ENCODE peak calls at places on chromosomes 1 and 21, in seven cellular contexts. P is GM23338, J is neural progenitor cell, F is PC-3, D is GM23248, O is MM.1S, T is HCT116. U is an unnamed sample.

GRCh38 chr1:245810181-245810727 is 655.5 kb downstream of the KIF26B start:
- DNase-seq in P (no peak), J (no peak), F (peak), D (no peak), O (no peak), T (no peak), U (no peak)

GRCh38 chr1:76040327-76040868 is 34.1 kb upstream of the ST6GALNAC3 start:
- DNase-seq in P (peak), J (peak), F (no peak), D (no peak), O (no peak), T (no peak), U (peak)

GRCh38 chr1:235746245-235746644 is 96.7 kb upstream of the GNG4 start:
- DNase-seq in P (no peak), J (no peak), F (no peak), D (no peak), O (no peak), T (no peak), U (no peak)

GRCh38 chr1:84956097-84956496 is 40.8 kb downstream of the MCOLN2 start:
- DNase-seq in P (peak), J (no peak), F (no peak), D (no peak), O (no peak), T (no peak), U (no peak)

GRCh38 chr21:26715878-26716506 is 129.2 kb downstream of the ADAMTS1 start:
- DNase-seq in P (peak), J (peak), F (peak), D (peak), O (peak), T (no peak), U (peak)

GRCh38 chr1:168945870-168946269 is 160.6 kb upstream of the ATP1B1 start:
- DNase-seq in P (no peak), J (no peak), F (no peak), D (no peak), O (no peak), T (no peak), U (peak)

GRCh38 chr1:192831706-192832355 is 23.0 kb downstream of the RGS2 start:
- DNase-seq in P (no peak), J (no peak), F (peak), D (peak), O (no peak), T (no peak), U (no peak)

GRCh38 chr1:245277276-245277675 is 122.5 kb downstream of the KIF26B start:
- DNase-seq in P (peak), J (peak), F (peak), D (peak), O (no peak), T (no peak), U (no peak)

GRCh38 chr1:53396563-53397268 is 62.5 kb upstream of the DMRTB1 start:
- DNase-seq in P (no peak), J (peak), F (no peak), D (no peak), O (no peak), T (no peak), U (no peak)

GRCh38 chr1:158020877-158021630 is 27.6 kb downstream of the KIRREL1 start:
- DNase-seq in P (no peak), J (no peak), F (no peak), D (peak), O (no peak), T (no peak), U (no peak)

GRCh38 chr1:28343405-28343804 is 14.6 kb downstream of the MED18 start:
- DNase-seq in P (no peak), J (no peak), F (peak), D (peak), O (no peak), T (no peak), U (no peak)

GRCh38 chr1:107138166-107138565 is 2.7 kb upstream of the NTNG1 start:
- DNase-seq in P (no peak), J (no peak), F (peak), D (peak), O (no peak), T (no peak), U (no peak)

GRCh38 chr1:150487763-150488115 is 520 bp downstream of the TARS2 start:
- DNase-seq in P (peak), J (peak), F (no peak), D (no peak), O (no peak), T (no peak), U (no peak)

GRCh38 chr1:166090244-166090643 is 76.6 kb downstream of the FAM78B start:
- DNase-seq in P (peak), J (no peak), F (no peak), D (no peak), O (no peak), T (no peak), U (no peak)

GRCh38 chr1:185895208-185895900 is 161.2 kb downstream of the HMCN1 start:
- DNase-seq in P (no peak), J (no peak), F (no peak), D (peak), O (no peak), T (no peak), U (no peak)

GRCh38 chr1:19735419-19736127 is 64.1 kb downstream of the TMCO4 start:
- DNase-seq in P (no peak), J (no peak), F (peak), D (peak), O (no peak), T (no peak), U (no peak)

GRCh38 chr1:53619811-53620619 is 118.9 kb downstream of the GLIS1 start:
- DNase-seq in P (no peak), J (no peak), F (peak), D (peak), O (no peak), T (no peak), U (no peak)

GRCh38 chr1:212873518-212873917 is 15.4 kb downstream of the FLVCR1 start:
- DNase-seq in P (no peak), J (no peak), F (no peak), D (no peak), O (no peak), T (no peak), U (no peak)

GRCh38 chr1:46218443-46218842 is 15.3 kb downstream of the LURAP1 start:
- DNase-seq in P (no peak), J (no peak), F (no peak), D (no peak), O (no peak), T (no peak), U (no peak)

GRCh38 chr1:194419721-194420120 is 1233.3 kb upstream of the B3GALT2 start:
- DNase-seq in P (peak), J (no peak), F (no peak), D (no peak), O (no peak), T (no peak), U (no peak)

GRCh38 chr1:46408356-46409062 is 14.4 kb downstream of the FAAH start:
- DNase-seq in P (no peak), J (no peak), F (no peak), D (peak), O (no peak), T (no peak), U (no peak)

GRCh38 chr1:205319081-205320018 is 2.2 kb downstream of the NUAK2 start:
- DNase-seq in P (no peak), J (no peak), F (peak), D (peak), O (peak), T (no peak), U (peak)

GRCh38 chr1:200899954-200900867 is 5.5 kb downstream of the INAVA start:
- DNase-seq in P (no peak), J (no peak), F (no peak), D (no peak), O (no peak), T (no peak), U (no peak)

GRCh38 chr1:224894915-224895314 is 34.6 kb upstream of the DNAH14 start:
- DNase-seq in P (peak), J (peak), F (peak), D (peak), O (no peak), T (peak), U (peak)
- TF ChIP-seq EZH2phosphoT487 in P (no peak), J (no peak), F (no peak), D (no peak), O (no peak), T (no peak), U (no peak)

GRCh38 chr1:92784051-92784638 is 763 bp downstream of the EVI5 start:
- DNase-seq in P (peak), J (peak), F (peak), D (peak), O (peak), T (no peak), U (peak)

GRCh38 chr1:92790081-92790480 is 5.2 kb upstream of the EVI5 start:
- DNase-seq in P (no peak), J (no peak), F (no peak), D (no peak), O (no peak), T (no peak), U (no peak)

GRCh38 chr1:92786298-92786901 is 1.5 kb upstream of the EVI5 start:
- DNase-seq in P (no peak), J (no peak), F (no peak), D (no peak), O (no peak), T (no peak), U (no peak)

GRCh38 chr1:92790867-92791266 is 6.0 kb upstream of the EVI5 start:
- DNase-seq in P (no peak), J (no peak), F (no peak), D (no peak), O (no peak), T (no peak), U (no peak)

DNA sequence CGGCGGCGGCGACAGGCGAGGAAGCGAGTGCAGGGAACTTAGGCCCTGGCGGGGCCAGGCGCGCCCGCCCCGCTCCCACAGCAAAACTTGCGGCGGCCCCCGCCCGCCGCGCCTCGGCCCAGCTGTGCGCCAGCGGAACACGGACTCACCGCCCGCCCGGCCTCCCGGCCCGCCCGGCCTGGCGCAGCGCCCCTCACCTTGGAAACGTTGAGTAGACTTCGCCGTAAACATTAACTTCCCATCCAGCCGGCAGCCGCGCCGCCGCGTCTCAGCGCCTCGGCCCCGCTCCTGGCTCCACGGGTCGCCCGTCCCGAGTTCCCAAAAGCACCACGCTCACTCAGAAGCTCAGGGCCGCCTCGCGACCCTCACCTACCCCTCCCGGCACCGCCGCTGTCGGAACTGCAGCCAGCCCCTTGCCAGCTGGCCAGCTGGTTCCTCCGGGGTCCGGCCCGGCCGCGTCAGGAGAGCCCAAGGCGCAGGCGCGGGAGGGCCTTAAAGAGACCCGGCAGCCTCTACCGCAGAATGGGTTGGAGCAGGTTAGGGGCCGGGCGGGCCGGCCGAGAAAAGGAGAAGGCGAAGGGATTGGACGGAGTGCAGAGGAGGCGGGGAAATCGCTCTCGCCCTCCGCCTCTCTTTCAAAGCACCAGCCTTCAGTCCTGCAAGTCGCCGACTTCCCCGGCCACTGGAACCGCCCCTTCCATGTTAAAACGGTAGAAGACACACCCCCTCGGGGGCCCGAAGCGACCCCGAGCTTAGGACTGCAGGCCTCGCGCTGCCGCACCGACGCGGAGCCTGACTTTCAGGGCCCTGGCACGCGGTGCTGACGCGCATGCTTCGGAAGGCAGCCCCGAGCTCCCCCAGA is at the start of gene EVI5:
- DNase-seq in P (peak), J (peak), F (peak), D (peak), O (peak), T (peak), U (peak)
- TF ChIP-seq EZH2 in P (no peak), J (peak), F (no peak), D (no peak), O (no peak), T (no peak), U (no peak)

GRCh38 chr1:223437151-223437550 is 43.9 kb downstream of the CCDC185 start:
- DNase-seq in P (no peak), J (no peak), F (no peak), D (no peak), O (no peak), T (no peak), U (no peak)
- TF ChIP-seq EZH2phosphoT487 in P (no peak), J (no peak), F (no peak), D (no peak), O (no peak), T (no peak), U (no peak)

GRCh38 chr1:31764307-31765040 is at the start of gene ADGRB2:
- DNase-seq in P (peak), J (peak), F (peak), D (peak), O (peak), T (no peak), U (peak)

GRCh38 chr1:31762726-31763670 is 1.1 kb downstream of the ADGRB2 start:
- DNase-seq in P (peak), J (peak), F (peak), D (peak), O (peak), T (no peak), U (peak)

GRCh38 chr1:31762323-31762722 is 1.8 kb downstream of the ADGRB2 start:
- DNase-seq in P (no peak), J (no peak), F (no peak), D (no peak), O (no peak), T (no peak), U (no peak)

GRCh38 chr1:31765041-31765467 is 914 bp upstream of the ADGRB2 start:
- DNase-seq in P (peak), J (peak), F (peak), D (peak), O (peak), T (no peak), U (no peak)

DNA sequence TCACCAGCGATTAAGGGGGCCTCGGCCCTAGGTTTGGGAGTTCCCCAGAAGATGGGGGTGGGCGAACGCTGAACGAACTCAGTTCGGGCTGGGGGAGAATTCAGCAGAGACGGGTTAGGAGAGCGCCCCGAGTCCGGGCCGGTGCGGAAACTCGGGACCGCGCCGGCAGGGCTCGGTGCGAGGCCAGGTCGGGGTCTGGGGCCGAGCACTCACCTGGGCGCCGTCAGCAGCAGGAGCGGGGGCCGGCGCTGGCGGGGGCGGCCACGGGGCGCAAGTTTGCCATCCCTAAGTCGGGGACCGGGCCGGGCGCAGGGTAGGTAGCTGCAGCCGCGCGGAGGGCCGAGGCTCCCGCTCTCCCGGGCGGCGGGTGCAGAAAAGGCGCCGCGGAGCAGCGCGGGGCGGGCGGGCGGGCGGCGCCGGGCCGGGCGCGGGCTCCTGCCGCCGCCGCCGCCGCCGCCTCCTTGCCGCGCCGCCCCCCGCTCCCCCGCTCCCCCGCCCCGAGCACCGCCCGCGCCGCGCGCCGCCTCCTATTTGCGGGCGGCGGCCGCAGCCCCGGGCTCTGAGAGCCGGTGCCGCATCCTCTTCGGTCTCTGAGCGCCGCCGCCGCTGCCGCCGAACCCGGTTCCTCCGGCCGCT is 351 bp downstream of the ADGRB2 start:
- DNase-seq in P (peak), J (peak), F (no peak), D (peak), O (peak), T (no peak), U (no peak)
- TF ChIP-seq EZH2 in P (no peak), J (no peak), F (no peak), D (no peak), O (no peak), T (no peak), U (no peak)

GRCh38 chr1:16155537-16156410 is at the start of gene EPHA2:
- DNase-seq in P (peak), J (peak), F (peak), D (peak), O (no peak), T (peak), U (peak)
- TF ChIP-seq EZH2phosphoT487 in P (no peak), J (no peak), F (no peak), D (no peak), O (no peak), T (no peak), U (no peak)

U was measured in hepatocyte.